ENCODE peak calls at places on chromosomes 16 and 17, in eight cellular contexts. V, R, C, U, E, I, F and P are unnamed samples.

GRCh38 chr16:57619606-57620315 is 8.7 kb upstream of the ADGRG1 start:
- DNase-seq in R (peak), U (peak), V (no peak), I (peak), C (peak), F (peak), E (peak), P (no peak)

GRCh38 chr17:41492351-41492750 is 2.6 kb upstream of the KRT36 start:
- DNase-seq in I (peak), U (no peak), R (no peak), E (no peak), F (no peak), V (no peak), C (no peak), P (no peak)

GRCh38 chr16:89167425-89167941 is 4.1 kb upstream of the CDH15 start:
- DNase-seq in I (peak), V (peak), F (peak), R (peak), U (peak), E (peak), C (peak), P (peak)

GRCh38 chr16:66003196-66003595 is 363.3 kb upstream of the CDH5 start:
- DNase-seq in V (no peak), I (no peak), R (no peak), F (no peak), U (no peak), C (no peak), E (no peak), P (no peak)

GRCh38 chr17:17139972-17140589 is 66.1 kb downstream of the PLD6 start:
- DNase-seq in E (no peak), F (no peak), V (no peak), C (no peak), I (no peak), R (no peak), U (no peak), P (no peak)

GRCh38 chr17:34852614-34853013 is 108.6 kb downstream of the CCT6B start:
- DNase-seq in C (no peak), R (no peak), V (peak), E (no peak), I (no peak), U (no peak), F (no peak), P (no peak)

GRCh38 chr17:79784353-79785016 is 6.5 kb downstream of the CBX2 start:
- DNase-seq in E (no peak), R (no peak), F (no peak), I (no peak), U (no peak), V (no peak), C (peak), P (no peak)

GRCh38 chr16:26605872-26606271 is 460.9 kb upstream of the C16orf82 start:
- DNase-seq in F (no peak), R (no peak), E (no peak), I (no peak), V (no peak), U (no peak), C (no peak), P (no peak)

GRCh38 chr17:652310-652709 is 62.3 kb downstream of the VPS53 start:
- DNase-seq in I (peak), E (peak), C (peak), F (peak), R (peak), V (no peak), U (peak), P (no peak)

GRCh38 chr16:57689772-57690558 is 4.6 kb upstream of the DRC7 start:
- DNase-seq in R (no peak), E (peak), F (peak), V (peak), I (no peak), C (no peak), U (no peak), P (no peak)

DNA sequence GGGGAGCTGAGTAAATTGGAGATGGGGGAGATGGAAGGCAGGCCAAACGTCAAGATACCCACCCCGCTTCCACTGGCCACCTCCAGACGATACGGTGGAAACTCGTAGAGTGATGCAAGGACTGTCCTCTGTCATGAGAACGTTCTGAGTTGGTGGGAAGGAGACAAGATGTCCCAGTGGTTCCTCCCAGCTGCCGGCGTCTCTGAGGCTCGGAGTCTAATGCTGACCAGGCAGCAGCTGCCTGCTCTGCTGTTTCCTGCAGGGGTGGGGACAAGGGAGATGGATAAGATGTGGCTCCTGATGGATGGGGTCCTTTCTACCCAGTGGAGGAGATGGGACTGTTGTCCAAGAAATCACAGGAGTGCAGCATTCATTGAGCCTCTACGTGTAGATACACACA is 28.2 kb upstream of the C1QL1 start:
- DNase-seq in F (no peak), V (no peak), I (no peak), E (no peak), R (no peak), C (no peak), U (no peak), P (no peak)
- TF ChIP-seq POLR2A in F (no peak), V (no peak), I (no peak), E (no peak), R (no peak), C (no peak), U (no peak), P (no peak)

GRCh38 chr17:77196251-77196650 is 55.5 kb downstream of the SEC14L1 start:
- DNase-seq in E (no peak), R (no peak), I (no peak), C (no peak), U (no peak), V (no peak), F (no peak), P (no peak)

GRCh38 chr17:77194179-77194578 is 53.4 kb downstream of the SEC14L1 start:
- DNase-seq in U (no peak), C (no peak), I (no peak), R (no peak), E (no peak), V (no peak), F (no peak), P (no peak)

GRCh38 chr17:77193653-77194052 is 52.9 kb downstream of the SEC14L1 start:
- DNase-seq in R (no peak), V (no peak), I (no peak), E (no peak), C (no peak), U (no peak), F (no peak), P (no peak)

GRCh38 chr17:77200711-77201110 is 59.9 kb downstream of the SEC14L1 start:
- DNase-seq in E (no peak), V (no peak), U (no peak), C (no peak), R (no peak), F (no peak), I (no peak), P (no peak)

GRCh38 chr17:77197115-77197514 is 56.3 kb downstream of the SEC14L1 start:
- DNase-seq in C (no peak), U (no peak), F (no peak), I (no peak), R (no peak), E (no peak), V (no peak), P (no peak)
- TF ChIP-seq POLR2A in C (no peak), U (no peak), F (no peak), I (no peak), R (no peak), E (no peak), V (no peak), P (no peak)

GRCh38 chr16:69311115-69311532 is at the start of gene VPS4A:
- DNase-seq in I (peak), E (peak), C (peak), V (peak), U (peak), F (peak), R (peak), P (peak)

GRCh38 chr16:69309316-69309715 is 1.8 kb upstream of the VPS4A start:
- DNase-seq in R (no peak), C (no peak), U (no peak), V (no peak), I (no peak), E (peak), F (peak), P (no peak)

GRCh38 chr16:69311533-69312388 is 611 bp downstream of the VPS4A start:
- DNase-seq in R (peak), C (peak), U (peak), I (no peak), E (peak), F (peak), V (peak), P (peak)

GRCh38 chr16:69307856-69308255 is 3.3 kb upstream of the VPS4A start:
- DNase-seq in V (no peak), I (no peak), E (no peak), R (no peak), C (no peak), F (no peak), U (no peak), P (no peak)

GRCh38 chr16:69310479-69311114 is 553 bp upstream of the VPS4A start:
- DNase-seq in U (no peak), F (no peak), I (no peak), E (no peak), R (no peak), V (no peak), C (no peak), P (no peak)
- TF ChIP-seq POLR2A in U (no peak), F (no peak), I (no peak), E (no peak), R (peak), V (peak), C (no peak), P (no peak)

GRCh38 chr16:76518791-76519190 is 241.6 kb downstream of the CNTNAP4 start:
- DNase-seq in R (no peak), E (no peak), U (no peak), C (no peak), F (no peak), I (no peak), V (no peak), P (no peak)
- TF ChIP-seq POLR2A in R (no peak), E (no peak), U (no peak), C (no peak), F (no peak), I (no peak), V (no peak), P (no peak)

GRCh38 chr16:67892899-67893790 is at the start of gene PSKH1:
- DNase-seq in E (peak), V (peak), I (peak), F (peak), U (peak), R (peak), C (peak), P (peak)
- TF ChIP-seq POLR2A in E (no peak), V (peak), I (peak), F (no peak), U (peak), R (no peak), C (peak), P (peak)

GRCh38 chr16:25256821-25257503 is 683 bp downstream of the ZKSCAN2 start:
- DNase-seq in R (peak), V (peak), F (no peak), U (peak), I (no peak), E (no peak), C (no peak), P (no peak)

GRCh38 chr16:25257504-25257955 is at the start of gene ZKSCAN2:
- DNase-seq in I (peak), R (peak), E (peak), F (peak), C (peak), U (peak), V (peak), P (peak)

GRCh38 chr16:25260416-25260815 is 2.8 kb upstream of the ZKSCAN2 start:
- DNase-seq in V (no peak), U (no peak), I (no peak), C (no peak), E (no peak), F (no peak), R (no peak), P (no peak)

GRCh38 chr16:25258856-25259179 is 1.2 kb upstream of the ZKSCAN2 start:
- DNase-seq in I (no peak), F (no peak), U (no peak), R (no peak), C (no peak), V (no peak), E (no peak), P (no peak)

DNA sequence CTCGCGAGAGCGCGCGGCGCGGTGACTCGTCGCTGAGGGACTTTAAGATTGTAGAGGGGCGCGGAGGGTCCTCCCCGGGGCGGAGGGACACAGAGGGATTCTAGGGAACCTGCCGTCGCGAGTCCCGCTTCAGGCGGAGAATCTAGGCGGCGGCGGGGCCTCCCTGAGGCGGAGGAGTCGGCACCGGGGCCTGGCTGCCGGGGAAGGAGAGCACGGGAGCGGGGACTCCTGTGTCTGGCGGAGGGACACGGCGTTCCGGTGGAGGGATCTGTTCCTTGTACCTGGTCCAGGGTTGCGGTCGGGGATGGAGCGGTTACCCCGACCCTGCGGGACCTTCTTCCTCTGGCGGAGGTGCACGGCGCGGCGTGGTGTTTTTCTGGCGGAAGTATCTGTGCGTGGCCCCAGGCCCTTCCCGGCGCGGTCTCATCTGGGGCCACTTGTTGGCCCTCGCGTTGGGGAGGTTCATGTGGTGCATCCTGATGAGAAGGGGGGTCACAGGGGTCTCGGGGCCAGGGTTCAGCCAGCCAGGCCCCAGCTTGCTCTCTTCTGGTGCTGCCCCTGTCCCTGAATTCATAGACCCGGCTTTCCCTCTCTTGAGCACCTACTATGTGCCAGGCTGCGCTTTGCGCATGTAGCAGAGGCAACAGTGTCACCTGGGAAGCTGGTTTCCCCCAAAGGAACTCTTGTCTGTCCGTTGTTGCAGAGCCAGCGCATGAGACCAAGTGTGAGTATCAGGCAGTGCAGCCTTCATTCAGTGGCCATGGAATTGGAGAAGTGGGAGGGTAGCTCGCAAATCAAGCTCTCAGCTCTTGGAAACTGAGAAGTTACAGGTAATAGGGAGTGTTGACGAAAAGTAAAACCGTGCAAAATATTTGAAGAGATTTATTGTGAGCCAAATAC is 561 bp upstream of the ZKSCAN2 start:
- DNase-seq in C (no peak), I (peak), R (peak), F (peak), U (peak), E (peak), V (peak), P (peak)
- TF ChIP-seq POLR2A in C (no peak), I (no peak), R (no peak), F (no peak), U (peak), E (no peak), V (peak), P (peak)

GRCh38 chr16:67652578-67653130 is 7.4 kb downstream of the ACD start:
- DNase-seq in C (no peak), I (peak), R (no peak), V (peak), F (no peak), E (no peak), U (peak), P (no peak)

GRCh38 chr16:67650023-67650422 is 5.1 kb downstream of the CARMIL2 start:
- DNase-seq in C (no peak), R (no peak), I (no peak), E (no peak), F (no peak), V (no peak), U (no peak), P (no peak)

GRCh38 chr16:67651847-67652246 is 6.9 kb downstream of the CARMIL2 start:
- DNase-seq in C (no peak), V (no peak), R (no peak), U (no peak), I (no peak), F (no peak), E (no peak), P (no peak)

GRCh38 chr16:67649494-67649931 is 4.6 kb downstream of the CARMIL2 start:
- DNase-seq in U (no peak), I (no peak), C (no peak), V (no peak), R (no peak), E (no peak), F (no peak), P (no peak)

GRCh38 chr16:67651039-67651438 is 6.1 kb downstream of the CARMIL2 start:
- DNase-seq in U (no peak), R (no peak), E (no peak), I (peak), F (no peak), C (no peak), V (no peak), P (no peak)
- TF ChIP-seq POLR2A in U (no peak), R (no peak), E (no peak), I (no peak), F (no peak), C (no peak), V (no peak), P (no peak)